ENCODE peak calls at places on chromosomes 2 and 18, in four cellular contexts. One of them, this sample, is unnamed.
A peak's percentile ranks its signal among the peaks of the same experiment; 100 is the strongest.

GRCh38 chr2:1136807-1137663 is 186.4 kb downstream of the SNTG2 start:
- DNase-seq in SK-N-SH: no peak
- DNase-seq in K562: no peak
- DNase-seq in IMR-90: no peak
- DNase-seq in this sample: no peak

GRCh38 chr2:202870431-202871160 is 970 bp downstream of the ICA1L start:
- DNase-seq in IMR-90: peak; percentile 36
- DNase-seq in SK-N-SH: peak; percentile 85
- DNase-seq in K562: peak; percentile 41
- DNase-seq in this sample: peak; percentile 57

GRCh38 chr2:113877651-113878594 is 12.0 kb upstream of the ACTR3 start:
- DNase-seq in SK-N-SH: peak; percentile 19
- DNase-seq in IMR-90: peak; percentile 61
- DNase-seq in K562: peak; percentile 53
- DNase-seq in this sample: peak; percentile 40

GRCh38 chr2:69827796-69828540 is 1.5 kb upstream of the GMCL1 start:
- DNase-seq in IMR-90: no peak
- DNase-seq in SK-N-SH: no peak
- DNase-seq in K562: no peak
- DNase-seq in this sample: no peak

GRCh38 chr18:67476585-67476984 is 39.9 kb downstream of the DSEL start:
- DNase-seq in K562: no peak
- DNase-seq in SK-N-SH: no peak
- DNase-seq in IMR-90: peak; percentile 27
- DNase-seq in this sample: no peak

GRCh38 chr2:60499651-60500300 is 53.7 kb downstream of the BCL11A start:
- DNase-seq in IMR-90: no peak
- DNase-seq in K562: no peak
- DNase-seq in SK-N-SH: no peak
- DNase-seq in this sample: no peak

GRCh38 chr2:228767196-228767595 is 503.9 kb downstream of the PID1 start:
- DNase-seq in SK-N-SH: no peak
- DNase-seq in IMR-90: peak; percentile 19
- DNase-seq in K562: no peak
- DNase-seq in this sample: no peak

GRCh38 chr18:12011962-12012549 is 30.7 kb downstream of the IMPA2 start:
- DNase-seq in IMR-90: peak; percentile 58
- DNase-seq in K562: no peak
- DNase-seq in SK-N-SH: no peak
- DNase-seq in this sample: no peak

GRCh38 chr2:66440692-66441091 is 5.8 kb downstream of the MEIS1 start:
- DNase-seq in IMR-90: no peak
- DNase-seq in K562: no peak
- DNase-seq in SK-N-SH: no peak
- DNase-seq in this sample: no peak

GRCh38 chr2:28927469-28927868 is 33.0 kb downstream of the WDR43 start:
- DNase-seq in IMR-90: no peak
- DNase-seq in SK-N-SH: no peak
- DNase-seq in K562: no peak
- DNase-seq in this sample: no peak

GRCh38 chr2:28927878-28928277 is 33.4 kb downstream of the WDR43 start:
- DNase-seq in K562: no peak
- DNase-seq in SK-N-SH: no peak
- DNase-seq in IMR-90: peak; percentile 76
- DNase-seq in this sample: no peak

GRCh38 chr2:28929581-28929980 is 35.1 kb downstream of the WDR43 start:
- DNase-seq in SK-N-SH: no peak
- DNase-seq in IMR-90: no peak
- DNase-seq in K562: no peak
- DNase-seq in this sample: no peak

GRCh38 chr2:28926837-28927236 is 32.4 kb downstream of the WDR43 start:
- DNase-seq in K562: no peak
- DNase-seq in IMR-90: peak; percentile 32
- DNase-seq in SK-N-SH: no peak
- DNase-seq in this sample: no peak
- TF ChIP-seq RCOR1 in K562: no peak
- TF ChIP-seq RCOR1 in IMR-90: no peak
- TF ChIP-seq RCOR1 in SK-N-SH: no peak
- TF ChIP-seq RCOR1 in this sample: no peak

DNA sequence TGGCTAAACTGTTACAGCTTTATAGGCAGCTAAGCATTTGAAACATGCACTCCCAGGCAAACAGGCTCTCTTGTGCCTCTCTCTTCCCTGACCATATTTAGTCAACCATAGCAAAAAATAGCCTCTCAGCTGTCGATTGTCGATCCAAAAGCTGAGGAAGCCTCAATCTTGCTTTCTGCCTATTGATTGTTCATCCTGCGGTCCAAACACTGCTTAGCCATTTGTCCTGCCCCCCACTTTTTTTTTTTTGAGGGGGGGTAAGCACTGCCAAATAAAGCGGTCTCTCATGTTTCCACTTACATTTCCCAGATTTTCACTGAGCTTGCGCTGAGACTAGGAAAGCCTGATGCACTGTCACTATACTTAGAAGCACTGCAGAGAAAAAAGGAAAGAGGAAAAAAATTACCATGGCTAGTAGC is 90.8 kb downstream of the MIB1 start:
- DNase-seq in SK-N-SH: no peak
- DNase-seq in IMR-90: peak; percentile 34
- DNase-seq in K562: no peak
- DNase-seq in this sample: no peak
- H3K27ac ChIP-seq in SK-N-SH: no peak overlapping the region
- H3K27ac ChIP-seq in IMR-90: no peak overlapping the region
- H3K27ac ChIP-seq in K562: no peak overlapping the region
- H3K27ac ChIP-seq in this sample: no peak overlapping the region

DNA sequence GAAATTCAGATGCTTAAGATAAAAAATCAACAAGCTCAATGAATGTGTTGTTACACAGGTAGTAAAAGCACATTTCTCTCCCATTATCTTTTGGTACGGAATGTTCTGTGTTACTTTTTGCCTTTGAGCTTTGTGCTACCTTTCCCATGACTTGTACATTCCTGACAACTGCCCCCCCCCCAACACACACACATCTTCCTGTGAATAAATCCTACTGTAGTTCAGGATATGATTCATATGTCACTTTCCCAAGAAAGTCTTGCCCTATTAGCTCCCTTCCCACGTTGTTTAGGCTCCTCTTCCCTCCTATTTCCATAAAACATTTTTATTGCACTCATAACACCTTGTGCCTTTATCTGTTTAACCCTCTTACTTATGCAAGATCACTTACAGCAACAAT is 442.6 kb upstream of the LRATD1 start:
- DNase-seq in SK-N-SH: no peak
- DNase-seq in K562: no peak
- DNase-seq in IMR-90: peak; percentile 0
- DNase-seq in this sample: no peak
- TF ChIP-seq RCOR1 in SK-N-SH: no peak
- TF ChIP-seq RCOR1 in K562: no peak
- TF ChIP-seq RCOR1 in IMR-90: no peak
- TF ChIP-seq RCOR1 in this sample: no peak

DNA sequence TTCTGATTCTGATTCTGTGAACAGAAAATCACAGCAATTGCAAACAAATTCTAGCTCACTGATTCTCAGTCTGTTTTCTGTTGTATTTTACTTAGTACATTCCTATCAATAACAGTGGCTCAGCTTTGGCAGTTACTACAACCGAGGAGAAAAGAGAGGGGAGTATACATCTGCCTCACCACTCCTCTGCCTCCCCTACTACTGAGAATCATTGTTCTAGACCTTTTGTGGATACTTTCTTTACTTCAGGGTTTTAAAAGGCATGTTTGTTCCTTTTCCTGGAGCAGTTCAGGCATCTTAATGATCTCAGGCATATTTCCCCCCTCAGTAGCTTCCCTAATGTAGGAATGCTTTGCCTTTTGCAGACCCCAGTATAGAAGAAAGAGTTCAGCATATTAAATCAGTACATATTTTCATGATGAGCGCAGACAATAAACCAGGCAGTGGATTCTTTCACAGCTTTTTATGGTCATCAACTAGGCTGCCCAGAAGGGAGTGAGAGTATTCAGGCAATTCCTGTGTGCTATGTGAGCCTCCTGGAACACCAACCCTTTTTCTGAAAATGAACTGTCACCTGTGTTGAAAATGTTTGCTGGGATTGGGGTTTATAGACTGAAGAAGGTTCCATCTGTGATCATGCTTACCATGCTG is 10.3 kb downstream of the STAMBP start:
- DNase-seq in IMR-90: peak; percentile 33
- DNase-seq in SK-N-SH: no peak
- DNase-seq in K562: no peak
- DNase-seq in this sample: no peak
- H3K27ac ChIP-seq in IMR-90: no peak overlapping the region
- H3K27ac ChIP-seq in SK-N-SH: peak overlapping the region; percentile 11
- H3K27ac ChIP-seq in K562: no peak overlapping the region
- H3K27ac ChIP-seq in this sample: no peak overlapping the region

DNA sequence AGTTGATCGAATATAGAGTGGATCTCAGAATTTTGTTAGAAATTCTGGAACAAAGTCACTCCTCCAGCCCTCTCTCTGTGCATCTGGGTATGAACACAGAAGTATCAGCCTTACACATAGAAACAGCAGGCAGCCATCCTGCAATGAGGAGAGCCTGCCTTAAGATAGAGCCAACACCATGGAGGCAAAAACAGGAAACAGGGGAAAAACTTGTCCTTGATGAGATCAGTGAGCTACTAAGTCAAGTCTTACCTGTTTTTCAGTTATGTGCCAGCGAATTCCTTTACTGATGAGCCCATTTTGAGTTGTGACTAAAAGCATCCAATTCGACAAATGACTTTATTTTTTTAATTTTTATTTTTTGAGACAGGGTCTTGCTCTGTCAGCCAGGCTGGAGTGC is 26.6 kb upstream of the MREG start:
- DNase-seq in SK-N-SH: no peak
- DNase-seq in IMR-90: no peak
- DNase-seq in K562: no peak
- DNase-seq in this sample: no peak
- TF ChIP-seq RCOR1 in SK-N-SH: no peak
- TF ChIP-seq RCOR1 in IMR-90: no peak
- TF ChIP-seq RCOR1 in K562: no peak
- TF ChIP-seq RCOR1 in this sample: no peak

DNA sequence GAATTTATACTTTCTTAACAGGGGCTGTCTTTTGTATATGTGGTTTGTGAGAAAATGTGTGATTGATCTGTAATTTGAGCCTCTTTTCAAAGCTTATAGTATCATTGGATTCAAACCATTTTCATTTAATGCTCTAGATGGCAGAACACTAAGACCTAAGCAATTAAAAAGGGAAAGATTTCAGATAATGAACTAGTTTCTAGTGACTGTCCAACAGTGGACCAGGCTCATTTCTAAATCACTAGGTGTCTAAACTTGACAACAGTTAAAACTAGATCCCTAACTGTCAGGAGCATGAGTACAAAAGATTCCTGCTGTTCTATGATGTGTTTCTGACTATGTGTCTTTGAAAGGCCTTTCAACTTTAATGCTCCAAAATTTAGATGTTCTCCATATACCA is 54.6 kb downstream of the ANKRD44 start:
- DNase-seq in K562: no peak
- DNase-seq in SK-N-SH: no peak
- DNase-seq in IMR-90: no peak
- DNase-seq in this sample: no peak
- H3K27ac ChIP-seq in K562: no peak overlapping the region
- H3K27ac ChIP-seq in SK-N-SH: peak overlapping the region; percentile 98
- H3K27ac ChIP-seq in IMR-90: no peak overlapping the region
- H3K27ac ChIP-seq in this sample: no peak overlapping the region

DNA sequence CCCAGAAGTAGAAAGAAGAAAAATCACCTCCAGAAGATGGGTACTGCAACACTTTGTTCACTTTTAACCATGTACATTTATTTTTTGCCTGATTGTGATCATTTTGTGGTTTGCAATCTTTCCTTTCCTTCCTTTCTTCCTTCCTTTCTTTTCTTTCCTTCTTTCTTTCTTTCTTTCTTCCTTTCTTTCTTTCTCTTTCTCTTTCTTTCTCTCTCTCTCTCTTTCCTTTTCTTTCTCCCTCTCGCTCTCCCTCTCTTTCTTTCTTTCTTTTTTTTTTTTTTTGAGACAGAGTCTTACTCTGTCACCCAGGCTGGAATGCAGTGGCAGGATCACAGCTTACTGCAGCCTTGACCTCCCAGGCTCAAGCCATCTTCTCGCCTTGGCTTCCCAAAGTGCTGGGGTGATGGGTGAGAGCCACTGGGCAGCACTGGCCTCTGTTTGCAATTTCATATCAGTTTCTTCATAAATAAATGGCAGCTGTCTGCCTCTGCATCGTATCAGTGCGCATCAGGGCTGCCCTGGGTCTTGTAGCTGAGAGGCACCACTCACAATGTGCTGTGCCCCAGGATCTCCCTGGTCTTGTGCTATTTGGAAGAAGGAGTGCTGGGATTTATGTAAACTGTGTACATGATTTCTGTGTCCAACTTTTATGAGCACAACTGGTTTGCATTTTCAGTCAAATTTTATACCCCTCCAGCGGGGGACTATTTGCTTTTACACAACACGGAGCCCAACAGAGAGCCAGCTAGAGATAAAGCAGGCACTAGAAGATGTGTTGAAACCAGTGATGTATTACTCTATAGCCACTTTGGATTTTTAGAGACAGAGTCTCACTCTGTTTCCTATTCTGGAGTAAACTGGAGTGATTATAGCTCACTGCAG is 6.9 kb upstream of the LIMS2 start:
- DNase-seq in IMR-90: no peak
- DNase-seq in K562: no peak
- DNase-seq in SK-N-SH: peak; percentile 66
- DNase-seq in this sample: no peak
- TF ChIP-seq RCOR1 in IMR-90: no peak
- TF ChIP-seq RCOR1 in K562: no peak
- TF ChIP-seq RCOR1 in SK-N-SH: no peak
- TF ChIP-seq RCOR1 in this sample: no peak

DNA sequence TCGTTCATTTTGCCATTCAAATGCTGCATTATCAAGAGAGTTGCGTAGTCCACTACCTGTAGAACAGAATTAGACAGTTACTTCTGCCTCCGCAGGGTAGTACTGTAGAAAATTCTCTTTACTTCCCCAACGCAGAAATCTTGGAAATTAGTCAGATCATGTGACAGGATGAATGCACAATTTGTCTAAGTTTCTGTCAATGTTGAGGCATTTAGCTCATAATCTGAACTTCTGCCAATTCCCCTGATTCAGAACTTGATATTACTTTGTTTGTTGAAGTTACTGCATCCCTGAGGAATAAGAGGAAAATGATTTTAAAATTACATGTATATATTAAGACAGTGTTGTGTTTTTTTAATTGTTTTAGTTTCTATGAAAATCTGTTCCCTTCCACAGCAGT is 83.4 kb downstream of the TTC27 start:
- DNase-seq in SK-N-SH: no peak
- DNase-seq in IMR-90: peak; percentile 93
- DNase-seq in K562: no peak
- DNase-seq in this sample: no peak
- H3K27ac ChIP-seq in SK-N-SH: no peak overlapping the region
- H3K27ac ChIP-seq in IMR-90: no peak overlapping the region
- H3K27ac ChIP-seq in K562: no peak overlapping the region
- H3K27ac ChIP-seq in this sample: no peak overlapping the region

This sample was measured in A549.